ENCODE peak calls at places on chromosomes 1 and 21, in four cellular contexts. N, J, L and A are unnamed samples.

GRCh38 chr1:112674440-112674985 is at the start of gene MOV10:
- DNase-seq in L (peak), N (peak), J (peak), A (peak)

GRCh38 chr1:3308053-3308452 is 146.4 kb upstream of the ARHGEF16 start:
- DNase-seq in J (no peak), L (no peak), N (no peak), A (no peak)

GRCh38 chr21:15149825-15150224 is 85.0 kb upstream of the NRIP1 start:
- DNase-seq in J (no peak), N (no peak), L (no peak), A (no peak)

GRCh38 chr1:145918144-145918991 is at the start of gene PEX11B:
- DNase-seq in L (peak), J (peak), N (peak), A (peak)

GRCh38 chr1:39104158-39105060 is 78.3 kb downstream of the NDUFS5 start:
- DNase-seq in L (peak), J (peak), N (peak), A (no peak)

GRCh38 chr1:197180252-197180878 is 33.9 kb upstream of the ASPM start:
- DNase-seq in N (no peak), L (no peak), J (peak), A (no peak)

GRCh38 chr1:230641346-230641745 is 935 bp upstream of the COG2 start:
- DNase-seq in J (no peak), L (no peak), N (no peak), A (no peak)

GRCh38 chr1:6234502-6235295 is 1.1 kb downstream of the ICMT start:
- DNase-seq in J (no peak), L (no peak), N (no peak), A (no peak)

GRCh38 chr1:167161242-167161641 is 59.4 kb upstream of the POU2F1 start:
- DNase-seq in J (no peak), L (no peak), N (no peak), A (no peak)

GRCh38 chr1:201916649-201917249 is 28.1 kb downstream of the SHISA4 start:
- DNase-seq in L (peak), J (peak), N (peak), A (no peak)

GRCh38 chr1:2148691-2149090 is 45.9 kb downstream of the FAAP20 start:
- DNase-seq in N (no peak), L (no peak), J (no peak), A (no peak)

GRCh38 chr1:56077223-56077622 is 502.1 kb downstream of the PLPP3 start:
- DNase-seq in J (no peak), L (no peak), N (no peak), A (no peak)

GRCh38 chr21:44964381-44964780 is 24.6 kb downstream of the SLX9 start:
- DNase-seq in N (no peak), J (no peak), L (peak), A (no peak)

GRCh38 chr1:59967141-59967697 is 40.6 kb upstream of the CYP2J2 start:
- DNase-seq in N (no peak), J (peak), L (no peak), A (no peak)

GRCh38 chr21:42105476-42105875 is 34.4 kb downstream of the UMODL1 start:
- DNase-seq in J (no peak), L (no peak), N (no peak), A (no peak)

GRCh38 chr21:34800797-34801518 is 132.2 kb downstream of the CLIC6 start:
- DNase-seq in L (no peak), J (no peak), N (no peak), A (no peak)

GRCh38 chr1:87435484-87435883 is 106.8 kb downstream of the LMO4 start:
- DNase-seq in N (no peak), J (no peak), L (no peak), A (no peak)

GRCh38 chr1:210696709-210697108 is 368.0 kb downstream of the HHAT start:
- DNase-seq in L (no peak), J (peak), N (no peak), A (no peak)

GRCh38 chr1:236724049-236724448 is 37.8 kb downstream of the ACTN2 start:
- DNase-seq in L (no peak), J (no peak), N (no peak), A (no peak)

GRCh38 chr1:90835172-90835660 is 118.1 kb upstream of the BARHL2 start:
- DNase-seq in L (peak), J (no peak), N (peak), A (no peak)

GRCh38 chr1:210726621-210727020 is 397.9 kb downstream of the HHAT start:
- DNase-seq in L (no peak), N (peak), J (no peak), A (peak)

GRCh38 chr1:94471271-94471670 is 53.1 kb downstream of the ABCD3 start:
- DNase-seq in N (no peak), J (no peak), L (no peak), A (no peak)

GRCh38 chr1:218845589-218845988 is 328.1 kb upstream of the LYPLAL1 start:
- DNase-seq in N (no peak), J (no peak), L (no peak), A (no peak)

GRCh38 chr1:154749078-154749760 is 120.9 kb downstream of the KCNN3 start:
- DNase-seq in J (no peak), L (no peak), N (no peak), A (no peak)

GRCh38 chr1:36055706-36056105 is 28.2 kb upstream of the TEKT2 start:
- DNase-seq in N (no peak), J (no peak), L (no peak), A (no peak)

GRCh38 chr1:155305881-155306391 is 2.7 kb upstream of the FDPS start:
- DNase-seq in J (no peak), L (no peak), N (no peak), A (no peak)